ENCODE peak calls at places on chromosomes 7 and 10, in nine cellular contexts. O is small intestine, P is GM23248, F is HCT116, U is fibroblast of villous mesenchyme, Q is heart right ventricle, J is DND-41, H is HL-60, I is brain microvascular endothelial cell. E is an unnamed sample.

GRCh38 chr7:29297194-29297890 is 102.8 kb downstream of the CHN2 start:
- DNase-seq in O (no peak), P (no peak), F (no peak), U (no peak), Q (no peak), J (no peak), H (no peak), I (no peak), E (no peak)

GRCh38 chr7:149806726-149807125 is 31.4 kb upstream of the ZNF862 start:
- DNase-seq in O (no peak), P (no peak), F (no peak), U (no peak), Q (no peak), J (no peak), H (no peak), I (no peak), E (no peak)

GRCh38 chr10:70723771-70724170 is 51.5 kb downstream of the ADAMTS14 start:
- DNase-seq in O (no peak), P (no peak), F (no peak), U (no peak), Q (no peak), J (no peak), H (no peak), I (no peak), E (no peak)

GRCh38 chr7:24073651-24074420 is 210.2 kb upstream of the NPY start:
- DNase-seq in O (no peak), P (no peak), F (no peak), U (no peak), Q (no peak), J (no peak), H (no peak), I (no peak), E (no peak)

GRCh38 chr7:159000859-159001435 is 143.7 kb downstream of the VIPR2 start:
- DNase-seq in O (no peak), P (no peak), F (no peak), U (no peak), Q (no peak), J (no peak), H (no peak), I (no peak), E (no peak)

GRCh38 chr10:33252794-33253203 is 81.7 kb downstream of the NRP1 start:
- DNase-seq in O (no peak), P (peak), F (no peak), U (peak), Q (no peak), J (no peak), H (no peak), I (peak), E (no peak)

GRCh38 chr10:129972145-129972965 is 8.3 kb upstream of the EBF3 start:
- DNase-seq in O (no peak), P (peak), F (no peak), U (no peak), Q (peak), J (no peak), H (no peak), I (no peak), E (no peak)

GRCh38 chr10:75971402-75972211 is 540.2 kb downstream of the LRMDA start:
- DNase-seq in O (no peak), P (peak), F (no peak), U (peak), Q (no peak), J (peak), H (no peak), I (peak), E (no peak)

GRCh38 chr10:103238506-103239252 is 7.0 kb upstream of the RPEL1 start:
- DNase-seq in O (peak), P (peak), F (peak), U (peak), Q (no peak), J (no peak), H (peak), I (peak), E (no peak)

GRCh38 chr10:47451275-47451997 is 32.5 kb downstream of the ANXA8 start:
- DNase-seq in O (no peak), P (no peak), F (no peak), U (no peak), Q (no peak), J (no peak), H (no peak), I (no peak), E (peak)

GRCh38 chr7:50771120-50772002 is 11.3 kb downstream of the GRB10 start:
- DNase-seq in O (no peak), P (no peak), F (no peak), U (no peak), Q (no peak), J (no peak), H (no peak), I (no peak), E (no peak)

GRCh38 chr7:14197280-14197679 is 207.8 kb upstream of the ETV1 start:
- DNase-seq in O (no peak), P (peak), F (no peak), U (peak), Q (no peak), J (no peak), H (no peak), I (peak), E (no peak)

GRCh38 chr10:33066558-33067236 is 108.7 kb upstream of the ITGB1 start:
- DNase-seq in O (no peak), P (peak), F (no peak), U (peak), Q (no peak), J (no peak), H (no peak), I (peak), E (no peak)

GRCh38 chr7:12712236-12712635 is 24.8 kb downstream of the ARL4A start:
- DNase-seq in O (peak), P (no peak), F (no peak), U (peak), Q (no peak), J (no peak), H (no peak), I (no peak), E (no peak)

GRCh38 chr10:30781571-30782542 is 152.3 kb upstream of the LYZL2 start:
- DNase-seq in O (no peak), P (no peak), F (no peak), U (peak), Q (no peak), J (no peak), H (no peak), I (no peak), E (no peak)

GRCh38 chr10:31581741-31582323 is 262.8 kb downstream of the ZEB1 start:
- DNase-seq in O (no peak), P (peak), F (peak), U (no peak), Q (no peak), J (no peak), H (peak), I (no peak), E (no peak)

GRCh38 chr10:35533565-35533964 is 71.6 kb upstream of the GJD4 start:
- DNase-seq in O (peak), P (no peak), F (no peak), U (peak), Q (no peak), J (no peak), H (no peak), I (no peak), E (no peak)

GRCh38 chr10:72685264-72685921 is 6.5 kb upstream of the MCU start:
- DNase-seq in O (peak), P (no peak), F (no peak), U (no peak), Q (no peak), J (no peak), H (no peak), I (no peak), E (no peak)

GRCh38 chr7:43869898-43870240 is 552 bp upstream of the MRPS24 start:
- DNase-seq in O (no peak), P (peak), F (no peak), U (peak), Q (no peak), J (no peak), H (peak), I (peak), E (no peak)

GRCh38 chr7:44633254-44634186 is 27.1 kb downstream of the OGDH start:
- DNase-seq in O (peak), P (peak), F (no peak), U (peak), Q (peak), J (no peak), H (peak), I (peak), E (no peak)

GRCh38 chr10:86400705-86401587 is 34.4 kb upstream of the GRID1 start:
- DNase-seq in O (peak), P (peak), F (peak), U (peak), Q (peak), J (no peak), H (no peak), I (no peak), E (no peak)

GRCh38 chr7:7783001-7783400 is 64.6 kb upstream of the RPA3 start:
- DNase-seq in O (no peak), P (no peak), F (no peak), U (no peak), Q (no peak), J (no peak), H (no peak), I (no peak), E (no peak)
- H3K4me3 ChIP-seq in O (no peak), P (no peak), F (no peak), U (no peak), Q (no peak), J (no peak), H (no peak), I (no peak), E (no peak)

DNA sequence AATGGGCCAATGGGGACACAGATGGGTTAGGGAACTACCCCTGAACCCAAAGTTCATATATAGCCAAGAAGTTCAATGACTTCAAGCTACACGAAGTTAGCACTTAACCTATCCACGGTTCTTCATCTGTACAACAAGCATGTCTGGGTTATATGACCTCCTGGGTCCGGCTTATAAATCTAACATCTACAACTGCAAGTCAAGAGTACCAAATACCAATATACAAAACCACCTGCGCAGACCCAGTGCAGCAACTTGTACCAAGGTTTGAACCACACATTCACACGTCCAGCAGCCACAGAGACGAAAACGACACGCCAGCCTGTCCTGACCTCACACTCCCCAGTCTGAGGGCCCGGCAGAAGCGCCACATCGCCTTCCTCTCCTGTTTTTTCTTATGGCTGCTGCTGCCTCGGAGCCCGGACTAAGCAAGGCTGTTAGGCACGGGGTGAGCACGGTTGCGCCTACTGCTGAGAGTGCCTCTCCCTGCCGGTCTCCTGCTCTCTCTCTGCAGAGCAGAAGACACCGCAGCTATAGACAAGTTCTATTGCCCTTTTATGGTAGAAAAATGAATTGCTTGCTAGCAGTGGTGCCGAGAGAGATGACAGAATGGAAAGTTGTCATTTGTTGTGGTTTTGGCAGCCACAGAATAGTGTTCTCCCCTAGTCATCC is 86.3 kb downstream of the RNF216 start:
- DNase-seq in O (peak), P (peak), F (no peak), U (peak), Q (peak), J (peak), H (peak), I (peak), E (no peak)
- H3K4me3 ChIP-seq in O (no peak), P (peak), F (no peak), U (peak), Q (peak), J (peak), H (peak), I (peak), E (peak)

GRCh38 chr10:18400911-18401260 is 250.5 kb downstream of the NSUN6 start:
- DNase-seq in O (peak), P (peak), F (no peak), U (no peak), Q (no peak), J (no peak), H (no peak), I (no peak), E (no peak)
- H3K4me3 ChIP-seq in O (peak), P (peak), F (no peak), U (no peak), Q (peak), J (no peak), H (no peak), I (no peak), E (peak)

DNA sequence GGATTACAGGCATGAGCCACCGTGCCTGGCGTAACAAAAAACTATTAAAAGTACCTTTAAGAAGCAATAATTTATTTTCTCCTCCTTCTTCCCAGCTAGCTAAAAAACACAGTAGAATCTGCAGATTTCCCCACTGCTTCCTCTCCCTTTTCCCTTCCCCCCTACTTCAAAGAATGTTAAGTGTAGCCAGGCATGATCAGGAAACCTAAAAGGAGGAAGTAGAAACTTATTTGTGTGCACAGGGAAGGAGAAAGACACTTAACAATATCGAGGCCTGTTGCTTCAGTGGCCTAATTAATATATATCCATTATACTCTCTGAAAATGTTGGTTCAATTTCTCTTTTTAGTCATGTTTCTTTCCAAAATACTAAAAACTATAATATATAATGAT is 127.7 kb downstream of the NRBF2 start:
- DNase-seq in O (no peak), P (no peak), F (no peak), U (no peak), Q (no peak), J (no peak), H (peak), I (no peak), E (no peak)
- H3K4me3 ChIP-seq in O (no peak), P (no peak), F (no peak), U (no peak), Q (no peak), J (no peak), H (no peak), I (no peak), E (no peak)

E was measured in esophagus muscularis mucosa.